ENCODE peak calls at places on chromosomes 7 and 10, in six cellular contexts. K is right lobe of liver, W is HL-60, V is sigmoid colon, C is foreskin keratinocyte, I is natural killer cell. Z is an unnamed sample.

GRCh38 chr7:89023146-89023545 is 227.6 kb upstream of the TEX47 start:
- DNase-seq in K (no peak), W (no peak), V (no peak), C (no peak), I (no peak), Z (no peak)

GRCh38 chr7:120603366-120603765 is 254.6 kb downstream of the TSPAN12 start:
- DNase-seq in K (no peak), W (no peak), V (no peak), C (no peak), I (no peak), Z (no peak)

GRCh38 chr10:67666416-67667043 is 29.5 kb downstream of the CTNNA3 start:
- DNase-seq in K (no peak), W (peak), V (no peak), C (peak), I (no peak), Z (no peak)

GRCh38 chr10:128952856-128953255 is 514.2 kb upstream of the MGMT start:
- DNase-seq in K (no peak), W (no peak), V (no peak), C (no peak), I (no peak), Z (no peak)

GRCh38 chr10:24871006-24871405 is 81.4 kb downstream of the PRTFDC1 start:
- DNase-seq in K (no peak), W (no peak), V (no peak), C (no peak), I (no peak), Z (no peak)

GRCh38 chr10:43138757-43139241 is 554 bp downstream of the CSGALNACT2 start:
- DNase-seq in K (no peak), W (no peak), V (no peak), C (peak), I (peak), Z (no peak)

GRCh38 chr10:8112230-8112915 is 57.9 kb downstream of the GATA3 start:
- DNase-seq in K (no peak), W (no peak), V (no peak), C (no peak), I (no peak), Z (no peak)

GRCh38 chr10:132878730-132879407 is 63.5 kb downstream of the CFAP46 start:
- DNase-seq in K (no peak), W (no peak), V (peak), C (no peak), I (no peak), Z (no peak)

GRCh38 chr7:152577339-152577738 is 98.6 kb downstream of the XRCC2 start:
- DNase-seq in K (no peak), W (no peak), V (no peak), C (no peak), I (no peak), Z (no peak)

GRCh38 chr7:28983396-28984190 is 25.5 kb upstream of the TRIL start:
- DNase-seq in K (no peak), W (no peak), V (no peak), C (no peak), I (no peak), Z (no peak)

GRCh38 chr10:51109821-51110533 is 35.7 kb downstream of the PRKG1 start:
- DNase-seq in K (no peak), W (no peak), V (no peak), C (peak), I (no peak), Z (no peak)

GRCh38 chr10:279655-280054 is 144.4 kb downstream of the ZMYND11 start:
- DNase-seq in K (no peak), W (no peak), V (no peak), C (no peak), I (no peak), Z (no peak)

GRCh38 chr7:94276046-94276445 is 118.6 kb upstream of the COL1A2 start:
- DNase-seq in K (no peak), W (no peak), V (no peak), C (no peak), I (no peak), Z (no peak)

GRCh38 chr10:59847888-59848287 is 58.5 kb downstream of the CCDC6 start:
- DNase-seq in K (no peak), W (no peak), V (no peak), C (no peak), I (no peak), Z (no peak)

GRCh38 chr10:72069751-72070501 is 18.4 kb downstream of the SPOCK2 start:
- DNase-seq in K (no peak), W (no peak), V (no peak), C (no peak), I (no peak), Z (no peak)

GRCh38 chr7:129989466-129989865 is 36.7 kb upstream of the UBE2H start:
- DNase-seq in K (no peak), W (no peak), V (no peak), C (peak), I (no peak), Z (no peak)

GRCh38 chr7:151428393-151429231 is 11.3 kb downstream of the CRYGN start:
- DNase-seq in K (no peak), W (no peak), V (peak), C (no peak), I (no peak), Z (no peak)

GRCh38 chr7:1940402-1940786 is 270.3 kb downstream of the ELFN1 start:
- DNase-seq in K (peak), W (peak), V (peak), C (no peak), I (peak), Z (no peak)

GRCh38 chr10:42988069-42988468 is 88.8 kb upstream of the RET start:
- DNase-seq in K (no peak), W (no peak), V (peak), C (no peak), I (no peak), Z (no peak)

GRCh38 chr10:4174197-4174596 is 389.2 kb upstream of the KLF6 start:
- DNase-seq in K (no peak), W (no peak), V (no peak), C (no peak), I (no peak), Z (no peak)
- TF ChIP-seq CTCF in K (no peak), W (no peak), V (no peak), C (peak), I (no peak), Z (peak)

DNA sequence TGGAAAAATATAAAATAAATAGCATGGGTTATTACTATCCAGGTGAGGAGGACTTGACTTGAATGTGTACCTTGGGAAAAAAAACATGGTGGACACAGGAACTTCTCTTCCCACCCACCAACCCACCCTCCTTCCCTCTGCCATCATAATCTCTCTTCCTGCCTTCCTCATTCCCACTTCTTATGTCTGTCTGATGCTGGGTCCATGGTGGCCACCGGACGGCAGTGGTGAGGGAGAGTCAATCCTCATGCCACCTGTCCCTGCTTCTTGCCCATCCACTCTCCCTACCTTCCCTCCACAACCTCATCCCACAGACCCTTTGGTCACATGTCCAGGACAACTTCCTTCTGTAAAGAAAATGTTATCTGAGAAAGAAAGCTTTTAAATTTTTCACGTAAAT is 104.7 kb downstream of the PIP4K2A start:
- DNase-seq in K (no peak), W (no peak), V (no peak), C (no peak), I (no peak), Z (no peak)
- TF ChIP-seq CTCF in K (no peak), W (no peak), V (no peak), C (no peak), I (no peak), Z (peak)

DNA sequence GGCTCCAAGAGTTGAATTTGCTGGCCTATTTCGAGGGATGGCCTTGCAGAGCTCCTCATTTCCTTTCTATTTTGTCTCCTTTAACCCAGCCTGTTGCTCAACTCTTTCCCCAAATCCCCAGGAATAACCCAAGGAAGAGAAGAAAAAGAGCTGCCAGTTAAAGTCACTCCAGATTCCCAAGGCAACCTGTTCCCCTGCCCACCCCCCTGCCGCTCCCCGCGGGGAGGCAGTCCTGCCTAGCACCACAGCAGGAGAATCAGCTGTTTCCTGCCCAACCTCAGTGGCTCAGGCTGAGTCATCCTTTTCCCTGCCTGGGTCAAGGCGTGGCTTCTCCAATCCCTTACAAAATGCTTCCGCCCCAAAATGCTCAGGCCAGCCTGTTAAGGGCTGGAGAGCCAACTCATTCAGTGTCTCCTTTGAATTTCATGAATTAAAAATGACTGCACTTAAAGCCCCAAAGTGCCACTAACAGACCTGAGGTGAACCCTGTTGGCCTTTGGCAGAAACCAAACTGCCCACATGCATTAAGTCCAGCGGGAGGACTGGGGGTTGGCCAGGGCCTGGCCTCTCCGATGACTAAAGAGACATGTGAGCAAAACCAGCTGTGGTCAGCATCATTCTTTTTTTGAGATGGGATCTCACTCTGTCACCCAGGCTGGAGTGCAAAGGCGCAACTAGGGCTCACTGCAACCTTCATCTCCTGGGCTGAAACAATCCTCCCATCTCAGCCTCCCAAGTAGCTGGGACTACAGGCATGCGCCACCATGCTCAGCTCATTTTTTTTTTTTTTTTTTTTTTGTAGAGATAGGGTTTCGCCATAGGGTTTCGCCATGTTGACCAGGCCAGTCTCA is 83.2 kb upstream of the KIF5B start:
- DNase-seq in K (peak), W (peak), V (peak), C (peak), I (no peak), Z (no peak)
- TF ChIP-seq CTCF in K (no peak), W (no peak), V (no peak), C (peak), I (no peak), Z (no peak)

DNA sequence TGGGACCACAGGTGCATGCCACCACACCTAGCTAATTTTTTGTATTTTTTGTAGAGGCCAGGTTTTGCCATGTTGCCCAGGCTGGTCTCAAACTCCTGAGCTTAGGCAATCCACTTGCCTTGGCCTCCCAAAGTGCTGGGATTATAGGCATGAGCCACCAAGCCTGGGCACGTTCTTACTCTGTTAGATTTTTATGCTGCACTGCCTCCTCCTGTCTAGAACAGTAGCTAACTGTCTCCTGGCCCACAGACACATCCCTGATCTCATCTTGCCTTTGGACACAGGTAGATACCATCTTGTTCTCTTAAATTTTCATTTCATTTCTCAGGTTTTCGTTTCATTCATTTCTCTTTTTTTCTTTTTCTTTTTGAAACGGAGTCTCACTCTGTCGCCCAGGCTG is 41.1 kb downstream of the BLVRA start:
- DNase-seq in K (no peak), W (no peak), V (no peak), C (peak), I (no peak), Z (no peak)
- TF ChIP-seq CTCF in K (no peak), W (no peak), V (no peak), C (peak), I (no peak), Z (no peak)

DNA sequence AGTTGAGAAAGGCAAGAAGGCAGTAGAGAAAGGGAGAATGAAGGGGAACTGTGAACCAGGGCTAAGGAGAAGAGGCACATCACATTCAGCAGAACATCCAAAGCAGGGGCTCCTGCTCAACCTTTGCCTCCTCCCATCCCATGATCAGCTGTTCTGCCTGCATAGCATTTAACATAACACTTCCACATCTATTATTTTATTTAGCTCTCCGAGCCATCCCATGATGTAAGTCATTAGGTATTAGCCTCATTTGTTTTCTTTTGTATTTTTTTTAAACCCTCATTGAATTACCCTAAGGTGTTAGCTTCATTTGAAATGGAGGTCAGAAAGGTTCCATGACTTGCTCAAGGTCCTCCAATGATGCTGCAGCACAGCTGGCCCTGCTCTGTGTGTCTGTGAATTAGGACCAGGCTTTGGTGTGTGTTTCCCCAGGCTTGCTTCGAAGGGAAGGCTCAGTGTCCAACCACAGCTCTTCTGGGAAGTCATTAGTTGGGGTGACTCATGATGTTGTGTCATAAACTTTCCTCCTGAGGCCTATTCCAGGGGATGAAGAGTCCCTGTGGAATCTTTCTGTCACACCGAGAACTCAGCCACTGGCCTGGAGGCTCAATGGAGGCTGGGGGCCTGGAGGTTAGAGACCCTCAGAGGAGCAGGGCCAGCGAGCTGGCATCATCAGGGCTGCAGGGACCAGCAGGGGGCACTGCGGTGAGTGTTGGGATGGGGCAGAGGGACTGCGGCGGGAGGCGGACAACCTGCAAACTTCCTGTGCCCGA is 16.5 kb downstream of the NPFFR1 start:
- DNase-seq in K (no peak), W (peak), V (no peak), C (peak), I (no peak), Z (no peak)
- TF ChIP-seq CTCF in K (no peak), W (no peak), V (no peak), C (no peak), I (no peak), Z (peak)

DNA sequence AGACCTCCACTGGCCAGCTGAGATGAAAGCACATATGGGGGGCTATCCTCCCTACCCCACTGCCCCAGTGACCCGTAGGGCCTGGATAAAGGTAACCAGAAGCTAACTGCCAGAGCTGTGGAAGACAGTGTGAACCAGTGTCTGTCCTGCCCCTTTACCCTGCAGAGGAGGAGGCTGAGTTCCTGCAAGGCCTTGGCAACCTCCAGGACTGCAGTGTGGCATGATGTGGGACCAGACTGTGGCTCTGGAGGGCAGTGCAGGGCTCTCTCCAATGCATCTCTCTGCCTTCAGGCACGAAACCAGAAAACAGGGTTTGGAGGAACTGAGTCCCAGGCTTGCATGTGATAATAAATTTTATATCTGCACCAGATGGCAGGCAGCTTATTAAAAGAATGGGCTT is 93.1 kb downstream of the EPC1 start:
- DNase-seq in K (no peak), W (no peak), V (no peak), C (no peak), I (no peak), Z (no peak)
- TF ChIP-seq CTCF in K (no peak), W (no peak), V (no peak), C (no peak), I (no peak), Z (no peak)

GRCh38 chr7:31782411-31782991 is 95.5 kb downstream of the PPP1R17 start:
- DNase-seq in K (no peak), W (peak), V (no peak), C (peak), I (no peak), Z (no peak)
- TF ChIP-seq CTCF in K (peak), W (peak), V (peak), C (peak), I (peak), Z (peak)

GRCh38 chr7:48101880-48102448 is 12.9 kb downstream of the UPP1 start:
- DNase-seq in K (no peak), W (no peak), V (no peak), C (no peak), I (no peak), Z (peak)
- TF ChIP-seq CTCF in K (no peak), W (no peak), V (no peak), C (peak), I (peak), Z (no peak)

Z was measured in D721Med.